ENCODE peak calls at places on chromosomes 12 and 14, in seven cellular contexts. One of them, this sample, is unnamed.

GRCh38 chr12:82857911-82858533 is 171.3 kb downstream of the TMTC2 start:
- DNase-seq in NCI-H2081: no peak
- DNase-seq in ACHN: peak
- DNase-seq in lower leg skin: no peak
- DNase-seq in breast epithelium: no peak
- DNase-seq in SW 1271: no peak
- DNase-seq in suprapubic skin: no peak
- DNase-seq in this sample: no peak

GRCh38 chr12:25280082-25280481 is 29.4 kb upstream of the KRAS start:
- DNase-seq in NCI-H2081: no peak
- DNase-seq in ACHN: no peak
- DNase-seq in lower leg skin: no peak
- DNase-seq in breast epithelium: no peak
- DNase-seq in SW 1271: no peak
- DNase-seq in suprapubic skin: no peak
- DNase-seq in this sample: no peak

GRCh38 chr14:36485773-36486172 is 34.3 kb downstream of the NKX2-1 start:
- DNase-seq in NCI-H2081: no peak
- DNase-seq in ACHN: no peak
- DNase-seq in lower leg skin: no peak
- DNase-seq in breast epithelium: no peak
- DNase-seq in SW 1271: no peak
- DNase-seq in suprapubic skin: no peak
- DNase-seq in this sample: no peak

GRCh38 chr12:39006286-39006685 is 100.9 kb upstream of the CPNE8 start:
- DNase-seq in NCI-H2081: no peak
- DNase-seq in ACHN: peak
- DNase-seq in lower leg skin: no peak
- DNase-seq in breast epithelium: no peak
- DNase-seq in SW 1271: no peak
- DNase-seq in suprapubic skin: no peak
- DNase-seq in this sample: no peak

GRCh38 chr12:113065126-113066007 is 8.8 kb downstream of the DTX1 start:
- DNase-seq in NCI-H2081: peak
- DNase-seq in ACHN: peak
- DNase-seq in lower leg skin: no peak
- DNase-seq in breast epithelium: no peak
- DNase-seq in SW 1271: no peak
- DNase-seq in suprapubic skin: no peak
- DNase-seq in this sample: no peak

GRCh38 chr14:96649327-96649601 is 147.1 kb downstream of the PAPOLA start:
- DNase-seq in NCI-H2081: no peak
- DNase-seq in ACHN: no peak
- DNase-seq in lower leg skin: no peak
- DNase-seq in breast epithelium: no peak
- DNase-seq in SW 1271: no peak
- DNase-seq in suprapubic skin: no peak
- DNase-seq in this sample: no peak

GRCh38 chr14:104632781-104633180 is 28.2 kb upstream of the TMEM179 start:
- DNase-seq in NCI-H2081: no peak
- DNase-seq in ACHN: no peak
- DNase-seq in lower leg skin: peak
- DNase-seq in breast epithelium: no peak
- DNase-seq in SW 1271: no peak
- DNase-seq in suprapubic skin: no peak
- DNase-seq in this sample: no peak

GRCh38 chr12:108611884-108612415 is 14.1 kb upstream of the TMEM119 start:
- DNase-seq in NCI-H2081: no peak
- DNase-seq in ACHN: peak
- DNase-seq in lower leg skin: no peak
- DNase-seq in breast epithelium: no peak
- DNase-seq in SW 1271: peak
- DNase-seq in suprapubic skin: no peak
- DNase-seq in this sample: no peak

GRCh38 chr14:97458302-97459137 is 661.3 kb downstream of the VRK1 start:
- DNase-seq in NCI-H2081: no peak
- DNase-seq in ACHN: no peak
- DNase-seq in lower leg skin: peak
- DNase-seq in breast epithelium: no peak
- DNase-seq in SW 1271: no peak
- DNase-seq in suprapubic skin: peak
- DNase-seq in this sample: no peak

GRCh38 chr12:118237908-118238307 is 102.0 kb downstream of the PEBP1 start:
- DNase-seq in NCI-H2081: no peak
- DNase-seq in ACHN: peak
- DNase-seq in lower leg skin: no peak
- DNase-seq in breast epithelium: no peak
- DNase-seq in SW 1271: peak
- DNase-seq in suprapubic skin: no peak
- DNase-seq in this sample: no peak

This sample was measured in NCI-H2227 treated with DMSO at 0.1 percent for 48 hours.